ENCODE peak calls at places on chromosomes 16 and 17, in seven cellular contexts. W is GM23248, O is AG04450, T is IMR-90, X is ovary, Y is pancreas, U is ascending aorta. D is an unnamed sample.

GRCh38 chr16:8026450-8026849 is 563.9 kb downstream of the TMEM114 start:
- DNase-seq in U (no peak), O (no peak), Y (no peak), X (no peak), T (no peak), W (no peak), D (no peak)

GRCh38 chr17:3796110-3796821 is 4.7 kb downstream of the ITGAE start:
- DNase-seq in X (no peak), T (no peak), O (no peak), W (no peak), U (peak), Y (no peak), D (peak)

GRCh38 chr17:37518816-37519215 is 29.1 kb downstream of the DUSP14 start:
- DNase-seq in U (no peak), W (peak), X (no peak), Y (no peak), T (no peak), O (no peak), D (no peak)

GRCh38 chr17:8740486-8740885 is 4.2 kb downstream of the CCDC42 start:
- DNase-seq in O (no peak), U (no peak), T (no peak), W (no peak), Y (no peak), X (no peak), D (no peak)

GRCh38 chr17:40448639-40449261 is 5.5 kb downstream of the IGFBP4 start:
- DNase-seq in T (peak), Y (no peak), O (no peak), W (peak), X (peak), U (no peak), D (peak)

GRCh38 chr17:4276514-4276913 is 12.7 kb upstream of the ANKFY1 start:
- DNase-seq in O (no peak), U (no peak), X (no peak), T (no peak), Y (no peak), W (peak), D (no peak)

GRCh38 chr17:12136646-12137045 is 116.0 kb downstream of the MAP2K4 start:
- DNase-seq in T (no peak), U (no peak), O (no peak), X (no peak), Y (no peak), W (no peak), D (no peak)

GRCh38 chr17:56751145-56751743 is 82.5 kb downstream of the C17orf67 start:
- DNase-seq in O (no peak), U (no peak), T (no peak), X (no peak), Y (no peak), W (no peak), D (no peak)

GRCh38 chr16:4561565-4561964 is 5.4 kb downstream of the C16orf96 start:
- DNase-seq in T (no peak), Y (no peak), U (no peak), X (no peak), O (no peak), W (no peak), D (no peak)

GRCh38 chr16:50251375-50252081 is 14.8 kb upstream of the ADCY7 start:
- DNase-seq in O (peak), Y (peak), X (no peak), T (peak), W (peak), U (no peak), D (peak)

GRCh38 chr17:80286638-80286960 is 25.9 kb downstream of the RNF213 start:
- DNase-seq in O (no peak), U (no peak), W (no peak), X (no peak), Y (no peak), T (no peak), D (peak)

GRCh38 chr17:73647331-73647730 is 3.1 kb upstream of the SDK2 start:
- DNase-seq in O (no peak), Y (no peak), T (no peak), X (no peak), U (no peak), W (no peak), D (no peak)

GRCh38 chr16:58723109-58723508 is 11.0 kb downstream of the GOT2 start:
- DNase-seq in Y (no peak), O (no peak), X (no peak), U (no peak), T (no peak), W (no peak), D (no peak)

GRCh38 chr17:55263565-55264272 is 1.0 kb upstream of the HLF start:
- DNase-seq in O (no peak), U (no peak), X (no peak), Y (no peak), T (no peak), W (no peak), D (no peak)

GRCh38 chr16:74034862-74035261 is 261.8 kb upstream of the PSMD7 start:
- DNase-seq in W (peak), U (no peak), X (no peak), Y (no peak), T (peak), O (no peak), D (no peak)

GRCh38 chr17:55344514-55344997 is 77.1 kb downstream of the MMD start:
- DNase-seq in U (no peak), Y (no peak), O (no peak), T (no peak), X (no peak), W (no peak), D (no peak)

GRCh38 chr17:13114601-13115024 is 96.8 kb upstream of the ELAC2 start:
- DNase-seq in W (peak), T (peak), Y (peak), U (no peak), X (no peak), O (peak), D (peak)

GRCh38 chr16:80540516-80541305 is at the start of gene DYNLRB2:
- DNase-seq in O (peak), W (peak), U (peak), T (peak), Y (peak), X (peak), D (peak)

GRCh38 chr16:67675579-67675935 is 8.9 kb downstream of the C16orf86 start:
- DNase-seq in U (no peak), O (no peak), Y (no peak), W (no peak), T (no peak), X (no peak), D (peak)

GRCh38 chr16:67677712-67678111 is 11.1 kb downstream of the C16orf86 start:
- DNase-seq in X (no peak), T (no peak), W (no peak), Y (no peak), O (no peak), U (no peak), D (no peak)

GRCh38 chr16:67675999-67676398 is 9.4 kb downstream of the C16orf86 start:
- DNase-seq in Y (no peak), W (no peak), U (no peak), T (no peak), O (no peak), X (no peak), D (no peak)

GRCh38 chr16:67676516-67676915 is 9.9 kb downstream of the C16orf86 start:
- DNase-seq in T (no peak), X (no peak), O (no peak), U (no peak), W (no peak), Y (no peak), D (peak)

DNA sequence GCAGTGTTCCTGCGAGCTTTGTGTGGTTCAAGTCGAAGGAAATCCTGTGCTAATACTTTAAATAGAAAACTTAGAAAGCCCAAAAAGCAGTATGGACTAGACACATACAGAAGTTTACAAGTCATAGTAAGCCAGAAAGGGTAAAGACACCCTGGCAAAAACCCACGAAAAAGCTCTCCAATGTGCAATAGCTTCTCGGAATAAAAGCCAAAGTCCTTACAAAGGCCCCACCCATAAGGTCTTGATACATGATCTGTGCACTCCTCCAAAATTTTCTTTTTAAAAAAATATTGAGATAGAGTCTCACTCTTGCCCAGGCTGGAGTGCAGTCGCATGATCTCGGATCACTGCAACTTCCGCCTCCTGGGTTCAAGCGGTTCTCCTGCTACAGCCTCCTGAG is 10.3 kb downstream of the C16orf86 start:
- DNase-seq in Y (no peak), T (no peak), W (no peak), O (no peak), X (no peak), U (no peak), D (peak)
- H3K27ac ChIP-seq in Y (no peak), T (no peak), W (no peak), O (no peak), X (no peak), U (no peak), D (no peak)

GRCh38 chr17:81387235-81388060 is 7.8 kb upstream of the BAHCC1 start:
- DNase-seq in T (peak), U (no peak), X (peak), Y (peak), O (no peak), W (peak), D (peak)
- H3K27ac ChIP-seq in T (peak), U (peak), X (peak), Y (peak), O (peak), W (peak), D (peak)

GRCh38 chr16:47143677-47144558 is at the start of gene NETO2:
- DNase-seq in T (peak), O (no peak), W (peak), Y (peak), X (peak), U (no peak), D (peak)

GRCh38 chr16:47144559-47144877 is 773 bp upstream of the NETO2 start:
- DNase-seq in T (no peak), U (no peak), X (no peak), W (no peak), Y (no peak), O (no peak), D (peak)

GRCh38 chr16:47142469-47143328 is 1.0 kb downstream of the NETO2 start:
- DNase-seq in W (peak), X (peak), U (no peak), T (peak), Y (peak), O (no peak), D (peak)

GRCh38 chr16:47141773-47142468 is 1.8 kb downstream of the NETO2 start:
- DNase-seq in X (peak), O (peak), W (peak), T (peak), U (peak), Y (peak), D (peak)

GRCh38 chr16:47143329-47143676 is 442 bp downstream of the NETO2 start:
- DNase-seq in X (no peak), U (no peak), T (peak), W (peak), O (no peak), Y (peak), D (peak)
- H3K27ac ChIP-seq in X (no peak), U (no peak), T (no peak), W (no peak), O (no peak), Y (no peak), D (no peak)

DNA sequence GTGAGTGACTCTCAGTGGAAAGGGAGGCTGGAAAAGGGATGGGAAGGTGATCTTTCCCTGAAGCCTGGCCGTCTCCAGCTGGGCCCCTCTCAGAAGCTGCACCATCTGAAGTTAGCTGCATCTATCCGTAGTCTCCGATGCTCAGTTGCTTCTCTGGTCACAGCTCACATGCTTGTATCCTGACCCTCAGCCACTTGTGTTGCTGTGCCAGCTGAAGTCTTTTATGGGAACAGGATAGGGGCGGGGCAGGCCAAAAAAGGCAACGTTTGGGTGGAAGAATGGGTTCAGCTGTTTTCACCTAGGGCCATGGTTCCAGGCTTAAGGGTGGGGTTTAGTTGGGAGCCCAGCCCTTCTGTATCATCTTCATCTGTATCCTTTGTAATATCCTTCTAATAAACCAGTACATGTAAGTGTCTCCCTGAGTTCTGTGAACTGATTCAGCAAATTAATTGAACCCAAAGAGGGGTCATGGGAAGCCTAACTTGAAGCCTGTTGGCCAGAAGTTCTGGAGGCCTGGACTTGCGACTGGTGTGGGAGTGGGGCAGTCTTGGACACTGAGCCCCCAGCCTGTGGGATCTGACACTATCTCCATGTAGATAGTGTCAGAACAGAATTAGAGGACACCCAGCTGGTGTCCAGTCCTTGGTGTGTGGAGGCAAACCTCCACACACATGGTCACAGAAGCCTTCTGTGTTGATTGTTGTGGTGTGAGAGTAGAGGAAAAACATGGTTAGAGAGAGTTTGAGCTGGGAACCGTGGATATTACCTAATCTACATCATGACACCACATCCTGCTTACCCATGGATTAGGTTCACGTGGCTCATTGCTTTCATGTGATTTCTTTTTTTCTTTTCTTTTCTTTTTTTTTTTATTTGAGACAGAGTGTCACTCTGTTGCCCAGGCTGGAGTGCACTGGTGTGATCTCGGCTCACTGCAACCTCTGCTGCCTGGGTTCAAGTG is 49.3 kb upstream of the FBXO47 start:
- DNase-seq in O (no peak), T (peak), X (no peak), Y (no peak), W (peak), U (no peak), D (no peak)
- H3K27ac ChIP-seq in O (no peak), T (no peak), X (no peak), Y (no peak), W (no peak), U (no peak), D (no peak)

DNA sequence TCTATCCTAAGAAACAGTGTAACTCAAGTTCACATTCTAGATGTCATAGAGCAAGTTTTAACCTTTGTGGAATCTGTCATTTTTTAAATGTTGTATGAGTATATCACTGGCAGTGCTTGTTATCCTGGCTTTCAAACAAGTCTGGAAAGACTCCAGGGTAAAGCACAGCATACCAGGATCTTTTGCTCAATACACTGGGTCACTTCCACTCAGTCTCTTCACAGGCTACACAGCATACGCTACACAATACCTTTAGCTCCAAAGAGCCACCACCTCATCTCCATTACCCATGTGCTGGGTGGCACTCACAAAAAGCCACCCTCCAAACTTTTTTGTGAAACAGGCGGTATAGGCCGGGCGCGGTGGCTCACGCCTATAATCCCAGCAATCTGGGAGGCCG is 69.5 kb downstream of the PARN start:
- DNase-seq in U (no peak), W (no peak), O (no peak), T (no peak), X (no peak), Y (no peak), D (no peak)
- H3K27ac ChIP-seq in U (no peak), W (no peak), O (no peak), T (no peak), X (no peak), Y (no peak), D (no peak)

GRCh38 chr16:15771694-15772093 is 85.1 kb downstream of the MYH11 start:
- DNase-seq in W (no peak), O (no peak), U (no peak), T (no peak), Y (no peak), X (no peak), D (no peak)
- H3K27ac ChIP-seq in W (no peak), O (no peak), U (peak), T (no peak), Y (no peak), X (no peak), D (no peak)

GRCh38 chr17:77182773-77183172 is 42.0 kb downstream of the SEC14L1 start:
- DNase-seq in T (no peak), W (no peak), O (no peak), U (no peak), X (no peak), Y (no peak), D (no peak)
- H3K27ac ChIP-seq in T (no peak), W (no peak), O (no peak), U (no peak), X (no peak), Y (no peak), D (peak)

GRCh38 chr16:658679-659571 is 9.0 kb upstream of the RHOT2 start:
- DNase-seq in U (no peak), O (no peak), T (no peak), Y (no peak), W (no peak), X (peak), D (no peak)
- H3K27ac ChIP-seq in U (no peak), O (no peak), T (no peak), Y (no peak), W (no peak), X (no peak), D (no peak)